ENCODE peak calls at places on chromosomes 11 and 22, in nine cellular contexts. E is GM23248, W is neural progenitor cell, B is GM23338, M is fibroblast of lung, F is K562, Q is HCT116, A is astrocyte, D is hepatocyte. K is an unnamed sample. For H3K79me2, the result is how much of the 10 kb centered on the place peaks cover.

GRCh38 chr22:39634530-39635399 is 64.2 kb downstream of the CACNA1I start:
- DNase-seq in B (no peak), E (peak), M (peak), W (no peak), A (peak), D (peak), F (peak), Q (peak), K (peak)

GRCh38 chr11:75261474-75261847 is 20.9 kb downstream of the TPBGL start:
- DNase-seq in D (no peak), E (no peak), W (no peak), B (no peak), F (no peak), A (no peak), M (no peak), Q (no peak), K (no peak)

GRCh38 chr11:74687237-74688005 is 43.8 kb downstream of the CHRDL2 start:
- DNase-seq in B (no peak), D (no peak), F (no peak), A (peak), M (peak), E (peak), Q (no peak), W (no peak), K (no peak)

GRCh38 chr11:45145421-45146071 is 893 bp upstream of the PRDM11 start:
- DNase-seq in B (peak), F (no peak), E (peak), Q (no peak), A (peak), W (peak), D (peak), M (peak), K (no peak)

GRCh38 chr22:29014301-29014700 is 47.3 kb downstream of the C22orf31 start:
- DNase-seq in A (no peak), E (no peak), W (no peak), Q (no peak), M (no peak), B (no peak), D (no peak), F (no peak), K (no peak)

GRCh38 chr11:36235750-36236149 is 53.5 kb downstream of the COMMD9 start:
- DNase-seq in A (peak), M (no peak), W (no peak), B (no peak), E (peak), F (no peak), D (peak), Q (no peak), K (no peak)

GRCh38 chr22:18136563-18137320 is 13.2 kb upstream of the USP18 start:
- DNase-seq in F (no peak), E (no peak), W (no peak), Q (no peak), M (no peak), A (no peak), B (peak), D (no peak), K (no peak)

GRCh38 chr22:46120420-46120737 is 29.9 kb upstream of the PPARA start:
- DNase-seq in B (no peak), M (no peak), E (no peak), F (no peak), Q (no peak), A (no peak), D (no peak), W (no peak), K (no peak)

GRCh38 chr22:38196791-38197429 is 4.9 kb upstream of the MAFF start:
- DNase-seq in E (peak), F (no peak), B (peak), Q (no peak), D (no peak), A (no peak), W (no peak), M (peak), K (no peak)

GRCh38 chr11:123173856-123174186 is 21.2 kb downstream of the CLMP start:
- DNase-seq in Q (no peak), W (no peak), E (no peak), M (no peak), D (no peak), B (no peak), A (no peak), F (no peak), K (no peak)

GRCh38 chr22:45830531-45831245 is 146.3 kb downstream of the WNT7B start:
- DNase-seq in F (no peak), A (peak), E (peak), B (no peak), D (no peak), Q (no peak), M (peak), W (no peak), K (no peak)

GRCh38 chr22:23237201-23237798 is 57.0 kb downstream of the BCR start:
- DNase-seq in A (peak), W (peak), B (peak), Q (no peak), F (peak), M (peak), D (peak), E (no peak), K (no peak)

GRCh38 chr11:128766687-128767086 is 72.8 kb downstream of the FLI1 start:
- DNase-seq in F (no peak), M (no peak), E (no peak), Q (no peak), D (no peak), A (no peak), W (no peak), B (no peak), K (no peak)

GRCh38 chr11:26764825-26765224 is 43.0 kb upstream of the SLC5A12 start:
- DNase-seq in B (no peak), A (no peak), E (no peak), F (no peak), M (no peak), D (no peak), Q (no peak), W (no peak), K (no peak)

GRCh38 chr22:38759005-38759404 is 3.2 kb upstream of the SUN2 start:
- DNase-seq in W (no peak), D (no peak), Q (no peak), B (no peak), E (no peak), A (no peak), F (no peak), M (no peak), K (no peak)

GRCh38 chr11:18706330-18707243 is 8.0 kb downstream of the TMEM86A start:
- DNase-seq in M (peak), Q (no peak), A (no peak), F (no peak), E (peak), D (no peak), B (peak), W (no peak), K (no peak)

GRCh38 chr11:128552783-128553661 is 34.3 kb downstream of the ETS1 start:
- DNase-seq in W (peak), D (peak), M (peak), F (no peak), Q (no peak), A (peak), E (peak), B (no peak), K (no peak)

GRCh38 chr11:64754124-64754918 is 5.5 kb downstream of the PYGM start:
- DNase-seq in Q (no peak), W (no peak), E (no peak), F (peak), B (no peak), M (no peak), A (no peak), D (no peak), K (no peak)

GRCh38 chr11:125494033-125494364 is 2.1 kb downstream of the FEZ1 start:
- DNase-seq in W (peak), E (no peak), D (no peak), A (no peak), Q (no peak), M (peak), B (no peak), F (no peak), K (no peak)

GRCh38 chr11:65060913-65061408 is 2.6 kb upstream of the NAALADL1 start:
- DNase-seq in Q (no peak), F (no peak), E (peak), D (no peak), M (peak), B (peak), A (no peak), W (peak), K (no peak)

GRCh38 chr11:67435031-67435726 is 2.3 kb downstream of the PTPRCAP start:
- DNase-seq in A (no peak), Q (no peak), E (no peak), M (no peak), D (no peak), B (no peak), F (no peak), W (no peak), K (peak)

GRCh38 chr11:110199184-110199981 is 97.0 kb downstream of the RDX start:
- DNase-seq in B (no peak), D (peak), M (peak), E (peak), W (peak), Q (no peak), A (no peak), F (no peak), K (no peak)

GRCh38 chr22:45683248-45683647 is 11.6 kb downstream of the ATXN10 start:
- DNase-seq in A (no peak), E (no peak), M (no peak), Q (no peak), F (no peak), B (no peak), W (no peak), D (no peak), K (no peak)

GRCh38 chr22:46799626-46800025 is 37.2 kb downstream of the TBC1D22A start:
- DNase-seq in W (no peak), E (no peak), Q (no peak), D (no peak), M (no peak), B (no peak), A (no peak), F (no peak), K (no peak)

GRCh38 chr22:32804036-32804435 is 2.5 kb downstream of the TIMP3 start:
- DNase-seq in E (peak), D (no peak), A (peak), F (no peak), Q (no peak), B (no peak), M (peak), W (no peak), K (no peak)

GRCh38 chr11:34242037-34242625 is 115.7 kb downstream of the ABTB2 start:
- DNase-seq in B (no peak), M (no peak), E (peak), W (no peak), Q (no peak), F (peak), A (peak), D (peak), K (peak)

GRCh38 chr11:117985953-117986887 is at the start of gene IL10RA:
- DNase-seq in W (peak), A (peak), E (peak), Q (peak), F (peak), B (peak), D (peak), M (peak), K (no peak)
- TF ChIP-seq EZH2 in W (peak), A (peak), E (no peak), Q (no peak), F (no peak), B (no peak), D (no peak), M (no peak), K (no peak)

GRCh38 chr11:57741132-57742086 is at the start of gene SELENOH:
- DNase-seq in B (peak), E (peak), M (peak), W (peak), D (peak), Q (peak), A (peak), F (peak), K (peak)
- H2AFZ ChIP-seq in B (peak), E (peak), M (peak), W (peak), D (peak), Q (no peak), A (peak), F (peak), K (peak)

GRCh38 chr11:124429599-124429998 is 4.9 kb upstream of the OR8B4 start:
- DNase-seq in W (no peak), Q (no peak), M (no peak), A (no peak), D (no peak), B (no peak), F (no peak), E (no peak), K (no peak)
- H3K79me2 ChIP-seq in W (under half), Q (under half), M (under half), A (under half), D (under half), B (under half), F (under half), E (under half), K (under half)

DNA sequence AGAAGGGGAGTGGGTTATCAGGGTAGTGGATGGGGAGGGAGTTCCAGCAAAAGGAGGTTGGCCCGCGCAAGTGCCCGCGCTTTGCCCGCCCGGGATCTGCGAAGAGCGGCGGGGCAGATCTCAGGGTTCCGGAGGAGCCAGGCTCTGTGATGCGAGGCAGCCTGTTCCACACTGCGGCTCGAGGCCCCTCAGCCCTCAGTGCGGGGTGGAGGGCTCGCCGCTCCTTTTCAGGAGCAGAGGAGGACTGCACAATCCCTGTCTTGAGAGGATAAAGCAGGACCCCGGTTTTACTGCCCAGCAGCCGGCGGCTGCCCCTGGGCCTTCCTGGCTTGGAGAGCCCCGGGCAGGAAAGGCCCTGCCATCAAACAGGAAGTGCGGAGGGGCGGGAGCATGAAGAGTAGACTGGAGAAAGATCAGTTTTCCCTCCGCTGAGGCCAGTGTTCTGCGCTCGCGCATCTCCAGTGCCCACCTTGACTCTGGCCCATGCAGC is 6.2 kb downstream of the SLC6A5 start:
- DNase-seq in Q (no peak), B (no peak), W (no peak), D (no peak), M (no peak), F (no peak), E (no peak), A (no peak), K (no peak)
- TF ChIP-seq EZH2 in Q (no peak), B (no peak), W (no peak), D (no peak), M (no peak), F (no peak), E (no peak), A (peak), K (no peak)

GRCh38 chr11:76606102-76606793 is 64.3 kb downstream of the LRRC32 start:
- DNase-seq in E (peak), F (no peak), B (no peak), M (no peak), Q (no peak), D (no peak), W (no peak), A (no peak), K (no peak)
- H2AFZ ChIP-seq in E (peak), F (no peak), B (no peak), M (peak), Q (no peak), D (no peak), W (no peak), A (no peak), K (no peak)

DNA sequence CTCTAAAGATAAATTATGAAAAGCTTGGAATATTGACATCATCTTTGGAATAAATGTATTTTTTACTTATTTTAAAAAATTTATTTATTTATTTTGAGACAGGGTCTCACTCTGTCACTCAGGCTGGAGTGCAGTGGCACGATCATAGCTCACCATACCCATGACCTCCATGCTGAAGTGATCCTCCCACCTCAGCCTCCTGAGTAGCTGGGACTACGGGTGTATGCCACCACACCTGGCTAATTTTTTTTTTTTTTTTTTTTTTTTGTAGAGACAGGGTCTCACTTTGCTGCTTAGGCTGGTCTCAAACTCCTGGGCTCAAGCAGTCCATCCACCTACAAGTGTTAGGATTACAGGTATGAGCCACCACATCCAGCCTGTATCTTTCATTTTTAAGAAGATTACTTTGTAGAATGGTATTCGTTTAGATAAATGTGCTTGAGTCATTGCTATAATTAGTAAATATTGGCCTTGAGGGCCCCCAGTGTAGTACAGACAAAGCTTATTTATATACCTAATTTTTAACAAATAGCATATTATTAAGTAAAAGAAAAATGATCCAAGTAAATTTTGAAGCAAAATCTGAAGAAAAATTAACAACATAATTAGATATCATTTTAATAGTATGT is 8.5 kb downstream of the SWAP70 start:
- DNase-seq in Q (no peak), W (no peak), M (no peak), A (peak), D (no peak), B (no peak), E (no peak), F (no peak), K (no peak)
- H3K79me2 ChIP-seq in Q (under half), W (half or more), M (half or more), A (half or more), D (half or more), B (half or more), E (half or more), F (under half), K (under half)

K was measured in PC-9.